ENCODE peak calls at places on chromosomes 11 and 22, in four cellular contexts. C, I, A and L are unnamed samples.

GRCh38 chr11:120612363-120613263 is 101.1 kb downstream of the GRIK4 start:
- DNase-seq in C (peak; percentile 8), I (no peak), A (no peak), L (no peak)

GRCh38 chr11:134644489-134645456 is 232.7 kb upstream of the B3GAT1 start:
- DNase-seq in I (no peak), A (no peak), C (no peak), L (no peak)

GRCh38 chr11:2466869-2467694 is 22.3 kb downstream of the KCNQ1 start:
- DNase-seq in C (no peak), A (peak; percentile 8), I (no peak), L (peak; percentile 76)

GRCh38 chr11:104799251-104799650 is 99.0 kb downstream of the CASP12 start:
- DNase-seq in A (no peak), I (no peak), C (no peak), L (no peak)

GRCh38 chr11:106421673-106422292 is 344.3 kb downstream of the AASDHPPT start:
- DNase-seq in I (no peak), A (no peak), C (no peak), L (no peak)

GRCh38 chr22:46011627-46012181 is 34.7 kb upstream of the WNT7B start:
- DNase-seq in C (no peak), I (no peak), A (no peak), L (no peak)

GRCh38 chr11:2091786-2092463 is 47.3 kb downstream of the IGF2 start:
- DNase-seq in I (no peak), C (no peak), A (no peak), L (no peak)

GRCh38 chr11:95593101-95593500 is 196.5 kb downstream of the FAM76B start:
- DNase-seq in C (no peak), I (no peak), A (no peak), L (no peak)

GRCh38 chr11:45145083-45145420 is 1.4 kb upstream of the PRDM11 start:
- DNase-seq in A (no peak), I (no peak), C (no peak), L (no peak)

GRCh38 chr11:62030071-62030684 is 62.7 kb upstream of the FTH1 start:
- DNase-seq in A (no peak), C (no peak), I (no peak), L (no peak)

GRCh38 chr11:36840378-36840777 is 242.3 kb upstream of the RAG2 start:
- DNase-seq in A (peak; percentile 53), I (no peak), C (no peak), L (no peak)

GRCh38 chr11:43736502-43737193 is 56.1 kb downstream of the HSD17B12 start:
- DNase-seq in I (no peak), C (no peak), A (peak; percentile 48), L (no peak)

GRCh38 chr22:22825213-22825593 is 62.4 kb upstream of the IGLL5 start:
- DNase-seq in C (no peak), A (no peak), I (no peak), L (no peak)

GRCh38 chr11:64538501-64538951 is 52.5 kb upstream of the SLC22A12 start:
- DNase-seq in C (no peak), A (no peak), I (no peak), L (no peak)

GRCh38 chr22:42114721-42115120 is 15.9 kb downstream of the CYP2D6 start:
- DNase-seq in C (no peak), I (no peak), A (peak; percentile 27), L (no peak)

GRCh38 chr11:108958446-108959123 is 293.7 kb downstream of the DDX10 start:
- DNase-seq in I (peak; percentile 67), A (no peak), C (no peak), L (no peak)

GRCh38 chr11:117835576-117835975 is 11.0 kb upstream of the FXYD2 start:
- DNase-seq in A (no peak), I (no peak), C (no peak), L (no peak)

GRCh38 chr11:131534031-131534430 is 163.6 kb downstream of the NTM start:
- DNase-seq in I (no peak), A (peak; percentile 91), C (no peak), L (no peak)

GRCh38 chr11:35138606-35138948 is 394 bp upstream of the CD44 start:
- DNase-seq in I (no peak), A (no peak), C (no peak), L (no peak)

GRCh38 chr11:57248780-57249383 is 11.8 kb upstream of the APLNR start:
- DNase-seq in A (peak; percentile 26), C (no peak), I (peak; percentile 11), L (no peak)

GRCh38 chr22:47019012-47019790 is 256.8 kb downstream of the TBC1D22A start:
- DNase-seq in C (no peak), I (no peak), A (no peak), L (no peak)

GRCh38 chr11:94129505-94130335 is 1.1 kb downstream of the PANX1 start:
- DNase-seq in I (no peak), C (no peak), A (no peak), L (no peak)